ENCODE peak calls at places on chromosomes 2 and 18, in seven cellular contexts. A is left lung, R is AG10803, D is endothelial cell, I is HFFc6, P is chondrocyte, E is left ventricle myocardium inferior. Q is an unnamed sample.

GRCh38 chr2:161915121-161915520 is 158.9 kb downstream of the DPP4 start:
- DNase-seq in A (no peak), R (peak; percentile 6), D (no peak), I (no peak), P (no peak), E (no peak), Q (no peak)

GRCh38 chr2:99821572-99822369 is 320.6 kb downstream of the AFF3 start:
- DNase-seq in A (no peak), R (peak; percentile 51), D (no peak), I (peak; percentile 56), P (no peak), E (no peak), Q (no peak)

GRCh38 chr18:22467760-22468553 is 50.2 kb upstream of the CTAGE1 start:
- DNase-seq in A (no peak), R (peak; percentile 97), D (no peak), I (peak; percentile 96), P (no peak), E (no peak), Q (no peak)

GRCh38 chr18:10182009-10182624 is 268.3 kb downstream of the VAPA start:
- DNase-seq in A (no peak), R (no peak), D (no peak), I (no peak), P (no peak), E (no peak), Q (no peak)

GRCh38 chr2:231800493-231801091 is 14.3 kb downstream of the COPS7B start:
- DNase-seq in A (no peak), R (peak; percentile 53), D (peak; percentile 63), I (peak; percentile 37), P (no peak), E (no peak), Q (peak; percentile 70)

GRCh38 chr18:58649966-58650816 is 21.1 kb upstream of the MALT1 start:
- DNase-seq in A (no peak), R (peak; percentile 72), D (no peak), I (no peak), P (no peak), E (no peak), Q (no peak)

GRCh38 chr2:150526827-150527226 is 39.4 kb upstream of the RND3 start:
- DNase-seq in A (no peak), R (peak; percentile 96), D (no peak), I (peak; percentile 98), P (no peak), E (no peak), Q (peak; percentile 2)

GRCh38 chr2:185142677-185143076 is 544.3 kb downstream of the ZNF804A start:
- DNase-seq in A (no peak), R (no peak), D (no peak), I (no peak), P (no peak), E (no peak), Q (no peak)

GRCh38 chr2:216206041-216206699 is 97.0 kb downstream of the XRCC5 start:
- DNase-seq in A (no peak), R (no peak), D (no peak), I (no peak), P (no peak), E (no peak), Q (no peak)

GRCh38 chr18:75129717-75130477 is 79.0 kb downstream of the PTGR3 start:
- DNase-seq in A (peak; percentile 72), R (no peak), D (no peak), I (no peak), P (no peak), E (no peak), Q (no peak)

GRCh38 chr18:75132068-75132467 is 76.9 kb downstream of the PTGR3 start:
- DNase-seq in A (peak; percentile 50), R (no peak), D (no peak), I (no peak), P (no peak), E (no peak), Q (no peak)

GRCh38 chr18:75131455-75132000 is 77.4 kb downstream of the PTGR3 start:
- DNase-seq in A (peak; percentile 64), R (no peak), D (no peak), I (no peak), P (no peak), E (no peak), Q (no peak)

GRCh38 chr18:75128911-75129716 is 79.8 kb downstream of the PTGR3 start:
- DNase-seq in A (no peak), R (no peak), D (no peak), I (no peak), P (no peak), E (no peak), Q (no peak)

GRCh38 chr18:75130591-75131274 is 78.2 kb downstream of the PTGR3 start:
- DNase-seq in A (no peak), R (no peak), D (no peak), I (no peak), P (no peak), E (no peak), Q (no peak)
- TF ChIP-seq CTCF in A (no peak), R (peak; percentile 38), D (no peak), I (peak; percentile 50), P (peak; percentile 74), E (peak; percentile 28), Q (no peak)

GRCh38 chr2:175679231-175679630 is 322.8 kb downstream of the LNPK start:
- DNase-seq in A (no peak), R (no peak), D (no peak), I (no peak), P (no peak), E (no peak), Q (no peak)

GRCh38 chr2:175679728-175680127 is 322.3 kb downstream of the LNPK start:
- DNase-seq in A (no peak), R (no peak), D (no peak), I (no peak), P (no peak), E (no peak), Q (no peak)

DNA sequence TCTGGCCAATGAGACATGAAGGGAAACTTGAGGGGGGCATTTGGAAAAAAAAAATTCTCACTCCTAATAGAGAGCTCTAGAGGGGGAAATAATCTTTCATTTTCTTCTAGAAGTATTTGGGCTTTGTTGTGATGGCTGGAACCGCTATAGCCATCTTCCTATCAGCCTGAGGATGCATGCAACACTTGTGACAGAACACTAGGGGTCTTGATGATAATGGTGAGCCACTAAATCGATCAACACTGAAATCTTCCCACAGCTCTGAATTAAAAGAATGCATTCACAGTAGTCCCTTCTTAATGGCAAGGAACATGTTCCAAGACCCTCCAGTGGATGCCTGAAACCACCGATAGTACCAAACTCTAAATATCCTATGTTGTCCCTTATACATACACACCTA is 325.3 kb downstream of the LNPK start:
- DNase-seq in A (no peak), R (no peak), D (no peak), I (no peak), P (no peak), E (no peak), Q (no peak)
- TF ChIP-seq CTCF in A (no peak), R (peak; percentile 7), D (peak; percentile 43), I (peak; percentile 27), P (no peak), E (no peak), Q (no peak)

GRCh38 chr18:46289458-46289857 is 185.3 kb downstream of the HAUS1 start:
- DNase-seq in A (no peak), R (no peak), D (no peak), I (no peak), P (no peak), E (no peak), Q (no peak)

GRCh38 chr18:46293699-46294300 is 189.6 kb downstream of the HAUS1 start:
- DNase-seq in A (no peak), R (peak; percentile 23), D (no peak), I (no peak), P (no peak), E (no peak), Q (no peak)

GRCh38 chr18:46289931-46290330 is 185.7 kb downstream of the HAUS1 start:
- DNase-seq in A (no peak), R (no peak), D (no peak), I (no peak), P (no peak), E (no peak), Q (no peak)

GRCh38 chr18:46290440-46291020 is 186.3 kb downstream of the HAUS1 start:
- DNase-seq in A (no peak), R (no peak), D (no peak), I (no peak), P (no peak), E (no peak), Q (no peak)

DNA sequence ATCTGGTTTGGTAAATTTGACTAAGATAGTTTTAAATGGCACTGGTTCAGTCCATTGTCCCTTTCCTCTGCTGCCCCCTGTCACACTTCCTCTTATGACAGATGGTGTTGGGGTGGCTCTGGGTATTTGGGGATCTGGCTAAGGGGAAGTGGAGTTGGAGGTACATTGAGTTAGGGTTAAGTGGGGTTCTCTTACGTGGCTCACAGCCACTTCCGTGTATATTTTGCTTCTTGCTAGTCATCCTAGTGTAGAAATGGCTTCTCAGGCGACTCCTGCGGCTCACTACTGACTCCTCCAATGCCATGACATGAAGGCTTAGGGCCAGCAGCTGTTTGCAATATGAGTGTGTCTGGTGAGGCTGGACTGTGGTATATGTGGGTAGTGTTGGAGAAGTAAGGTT is 187.0 kb downstream of the HAUS1 start:
- DNase-seq in A (no peak), R (peak; percentile 9), D (no peak), I (no peak), P (no peak), E (no peak), Q (no peak)
- TF ChIP-seq CTCF in A (no peak), R (no peak), D (no peak), I (no peak), P (no peak), E (no peak), Q (no peak)

GRCh38 chr2:182595650-182596049 is 120.4 kb upstream of the DNAJC10 start:
- DNase-seq in A (no peak), R (no peak), D (no peak), I (no peak), P (no peak), E (no peak), Q (no peak)

GRCh38 chr2:182591774-182592173 is 124.3 kb upstream of the DNAJC10 start:
- DNase-seq in A (no peak), R (no peak), D (no peak), I (no peak), P (no peak), E (no peak), Q (no peak)

GRCh38 chr2:182594286-182594685 is 121.8 kb upstream of the DNAJC10 start:
- DNase-seq in A (no peak), R (peak; percentile 35), D (no peak), I (peak; percentile 30), P (no peak), E (no peak), Q (no peak)

GRCh38 chr2:182593394-182593707 is 122.7 kb upstream of the DNAJC10 start:
- DNase-seq in A (no peak), R (peak; percentile 61), D (no peak), I (peak; percentile 61), P (no peak), E (no peak), Q (no peak)

DNA sequence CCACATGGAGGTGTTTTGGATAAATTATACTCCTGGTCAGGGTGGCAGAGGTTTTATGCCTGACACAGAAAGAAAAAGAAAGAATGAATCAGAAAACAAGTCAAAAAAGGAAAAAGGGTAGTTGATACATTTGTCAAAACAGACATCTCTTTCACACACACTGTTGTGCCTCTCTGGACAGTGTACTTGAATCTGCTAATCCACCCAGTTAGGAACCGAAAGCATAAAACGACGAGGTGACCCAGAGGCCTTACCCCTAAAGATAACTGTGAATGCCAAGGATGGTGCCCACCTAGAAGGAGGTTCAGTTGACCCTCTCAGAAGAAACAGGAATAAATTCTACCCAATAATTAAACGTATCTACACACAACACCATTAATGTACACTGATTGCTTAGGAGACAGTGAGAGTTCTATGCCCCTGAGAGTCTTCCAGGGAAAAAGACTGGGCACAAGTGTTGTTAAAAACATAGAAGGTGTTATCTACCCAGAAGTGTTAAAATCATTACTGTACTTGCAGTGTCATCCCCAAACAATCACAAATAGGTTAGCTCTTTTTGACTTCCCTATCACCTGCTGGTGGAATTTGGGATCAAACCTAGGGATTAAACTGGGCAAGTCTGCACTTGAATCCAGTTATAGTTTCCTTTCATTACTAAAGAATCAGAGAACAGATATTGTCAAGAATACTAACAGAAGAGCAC is 123.2 kb upstream of the DNAJC10 start:
- DNase-seq in A (no peak), R (no peak), D (no peak), I (no peak), P (no peak), E (no peak), Q (no peak)
- TF ChIP-seq CTCF in A (no peak), R (no peak), D (peak; percentile 30), I (peak; percentile 57), P (peak; percentile 12), E (no peak), Q (no peak)